ENCODE peak calls at places on chromosomes 7 and 10, in eight cellular contexts. K is stimulated activated CD4-positive, alpha-beta T cell treated with anti-CD3 and anti-CD28 coated beads, Interleukin-12 subunit alpha, Interleukin-12 subunit beta, amount 100 ng/mL, for 4 hours; R is COR-L47; G is H1; L is left colon; A is CD8-positive, alpha-beta memory T cell; X is AG04450; P is Calu3. D is an unnamed sample.

GRCh38 chr10:118951218-118951617 is 78.3 kb upstream of the NANOS1 start:
- DNase-seq in K (no peak), R (no peak), G (no peak), L (no peak), A (no peak), X (no peak), P (no peak), D (no peak)

GRCh38 chr7:103685646-103686418 is 239.8 kb upstream of the SLC26A5 start:
- DNase-seq in K (no peak), R (no peak), G (no peak), L (no peak), A (no peak), X (no peak), P (no peak), D (no peak)

GRCh38 chr10:18397886-18398285 is 253.5 kb downstream of the NSUN6 start:
- DNase-seq in K (no peak), R (no peak), G (no peak), L (no peak), A (no peak), X (no peak), P (no peak), D (no peak)

GRCh38 chr7:112930787-112931186 is 140.6 kb upstream of the TMEM168 start:
- DNase-seq in K (no peak), R (no peak), G (no peak), L (no peak), A (no peak), X (no peak), P (peak), D (no peak)

GRCh38 chr7:102069913-102070629 is 216.6 kb upstream of the SH2B2 start:
- DNase-seq in K (no peak), R (no peak), G (no peak), L (no peak), A (no peak), X (no peak), P (no peak), D (no peak)

GRCh38 chr7:44667190-44667589 is 60.8 kb downstream of the OGDH start:
- DNase-seq in K (no peak), R (no peak), G (no peak), L (no peak), A (no peak), X (no peak), P (no peak), D (no peak)

GRCh38 chr7:149317986-149318672 is 56.1 kb downstream of the ZNF783 start:
- DNase-seq in K (no peak), R (no peak), G (peak), L (no peak), A (no peak), X (no peak), P (no peak), D (no peak)

GRCh38 chr7:65798111-65799075 is 74.5 kb upstream of the VKORC1L1 start:
- DNase-seq in K (no peak), R (no peak), G (no peak), L (no peak), A (no peak), X (peak), P (no peak), D (no peak)

GRCh38 chr10:71266147-71266917 is 52.7 kb upstream of the SLC29A3 start:
- DNase-seq in K (no peak), R (peak), G (no peak), L (no peak), A (no peak), X (peak), P (no peak), D (no peak)

GRCh38 chr7:137996386-137996851 is 5.5 kb downstream of the CREB3L2 start:
- DNase-seq in K (no peak), R (no peak), G (no peak), L (no peak), A (no peak), X (no peak), P (no peak), D (no peak)

GRCh38 chr10:124174673-124175645 is 81.6 kb upstream of the CHST15 start:
- DNase-seq in K (no peak), R (no peak), G (no peak), L (peak), A (no peak), X (no peak), P (no peak), D (no peak)

GRCh38 chr7:134196439-134196838 is 69.3 kb downstream of the LRGUK start:
- DNase-seq in K (no peak), R (no peak), G (no peak), L (no peak), A (no peak), X (no peak), P (no peak), D (no peak)

GRCh38 chr10:48466611-48467240 is 138.1 kb downstream of the ARHGAP22 start:
- DNase-seq in K (no peak), R (no peak), G (no peak), L (no peak), A (no peak), X (no peak), P (no peak), D (no peak)

GRCh38 chr10:132292972-132293415 is 14.8 kb downstream of the STK32C start:
- DNase-seq in K (no peak), R (no peak), G (no peak), L (peak), A (no peak), X (no peak), P (no peak), D (no peak)

D was measured in effector memory CD4-positive, alpha-beta T cell.